ENCODE peak calls at places on chromosomes 5 and 9, in eight cellular contexts. O is amniotic epithelial cell, L is GF-D8, V is sigmoid colon, T is naive B cell, G is T-helper 2 cell, P is C1 segment of cervical spinal cord, J is NCI-H1417. A is an unnamed sample.

GRCh38 chr5:72378636-72379289 is 58.6 kb downstream of the PTCD2 start:
- DNase-seq in O (peak), L (no peak), V (no peak), T (no peak), G (no peak), P (no peak), J (peak), A (no peak)

GRCh38 chr5:131488463-131488862 is 146.6 kb downstream of the RAPGEF6 start:
- DNase-seq in O (no peak), L (no peak), V (no peak), T (peak), G (no peak), P (no peak), J (no peak), A (no peak)

GRCh38 chr5:151682240-151682639 is 4.5 kb downstream of the SPARC start:
- DNase-seq in O (peak), L (no peak), V (no peak), T (no peak), G (no peak), P (no peak), J (no peak), A (no peak)

GRCh38 chr5:96790851-96791513 is 16.8 kb downstream of the ERAP1 start:
- DNase-seq in O (peak), L (no peak), V (no peak), T (no peak), G (no peak), P (no peak), J (peak), A (no peak)

GRCh38 chr9:93267681-93268505 is 84.0 kb downstream of the WNK2 start:
- DNase-seq in O (no peak), L (no peak), V (peak), T (no peak), G (no peak), P (no peak), J (no peak), A (no peak)

GRCh38 chr5:42522783-42523182 is 99.5 kb downstream of the GHR start:
- DNase-seq in O (no peak), L (no peak), V (no peak), T (no peak), G (no peak), P (no peak), J (no peak), A (no peak)

GRCh38 chr5:78647411-78647818 is 1.2 kb downstream of the LHFPL2 start:
- DNase-seq in O (peak), L (no peak), V (peak), T (no peak), G (no peak), P (no peak), J (peak), A (no peak)

GRCh38 chr9:93116049-93116961 is 17.7 kb downstream of the NINJ1 start:
- DNase-seq in O (peak), L (peak), V (peak), T (no peak), G (no peak), P (peak), J (no peak), A (no peak)

GRCh38 chr9:121842612-121842978 is 191.2 kb downstream of the DAB2IP start:
- DNase-seq in O (peak), L (no peak), V (no peak), T (no peak), G (no peak), P (no peak), J (no peak), A (no peak)

GRCh38 chr9:72753261-72753893 is 199.5 kb downstream of the ALDH1A1 start:
- DNase-seq in O (peak), L (no peak), V (no peak), T (no peak), G (no peak), P (no peak), J (peak), A (no peak)

GRCh38 chr9:34428325-34428958 is 29.9 kb downstream of the FAM219A start:
- DNase-seq in O (no peak), L (no peak), V (no peak), T (no peak), G (no peak), P (no peak), J (peak), A (no peak)

GRCh38 chr9:126513159-126514036 is 100.3 kb upstream of the LMX1B start:
- DNase-seq in O (no peak), L (no peak), V (no peak), T (no peak), G (no peak), P (no peak), J (peak), A (no peak)

GRCh38 chr9:79940919-79941318 is 369.2 kb downstream of the TLE4 start:
- DNase-seq in O (no peak), L (no peak), V (no peak), T (no peak), G (no peak), P (no peak), J (no peak), A (no peak)

GRCh38 chr5:143527808-143528207 is 124.3 kb upstream of the NR3C1 start:
- DNase-seq in O (peak), L (no peak), V (no peak), T (no peak), G (no peak), P (no peak), J (no peak), A (no peak)

GRCh38 chr9:123169926-123170325 is 98.5 kb downstream of the STRBP start:
- DNase-seq in O (no peak), L (no peak), V (no peak), T (no peak), G (no peak), P (no peak), J (no peak), A (no peak)

GRCh38 chr5:42491699-42492098 is 68.5 kb downstream of the GHR start:
- DNase-seq in O (no peak), L (no peak), V (no peak), T (no peak), G (no peak), P (no peak), J (no peak), A (no peak)

GRCh38 chr5:103894882-103895281 is 332.3 kb upstream of the NUDT12 start:
- DNase-seq in O (peak), L (no peak), V (no peak), T (no peak), G (no peak), P (no peak), J (peak), A (peak)

GRCh38 chr9:110575169-110575568 is 4.4 kb downstream of the SVEP1 start:
- DNase-seq in O (no peak), L (no peak), V (no peak), T (no peak), G (no peak), P (no peak), J (no peak), A (no peak)

GRCh38 chr5:87002485-87002884 is 265.2 kb upstream of the RASA1 start:
- DNase-seq in O (no peak), L (no peak), V (no peak), T (no peak), G (no peak), P (no peak), J (no peak), A (no peak)

GRCh38 chr5:74476197-74477081 is 164.1 kb downstream of the ENC1 start:
- DNase-seq in O (no peak), L (no peak), V (no peak), T (no peak), G (no peak), P (no peak), J (no peak), A (no peak)